ENCODE peak calls at places on chromosomes 6 and 20, in seven cellular contexts. H is AG04450; S is naive thymus-derived CD8-positive, alpha-beta T cell; Z is lung; A is heart left ventricle; K is astrocyte of the spinal cord; Q is NCI-H460. G is an unnamed sample.

GRCh38 chr6:32752580-32752979 is 10.8 kb downstream of the HLA-DQB2 start:
- DNase-seq in H (no peak), S (no peak), Z (peak), A (no peak), K (no peak), Q (no peak), G (no peak)

GRCh38 chr6:74597840-74598239 is 608.0 kb downstream of the COL12A1 start:
- DNase-seq in H (no peak), S (no peak), Z (no peak), A (no peak), K (no peak), Q (no peak), G (no peak)

GRCh38 chr6:32785781-32786533 is 22.6 kb upstream of the HLA-DQB2 start:
- DNase-seq in H (no peak), S (peak), Z (peak), A (no peak), K (peak), Q (peak), G (peak)

GRCh38 chr6:111722220-111722731 is 116.6 kb upstream of the TRAF3IP2 start:
- DNase-seq in H (peak), S (no peak), Z (no peak), A (no peak), K (peak), Q (no peak), G (no peak)

GRCh38 chr6:28542440-28543293 is 17.0 kb downstream of the GPX5 start:
- DNase-seq in H (peak), S (peak), Z (peak), A (no peak), K (peak), Q (peak), G (peak)

GRCh38 chr6:20313086-20313485 is 88.6 kb upstream of the E2F3 start:
- DNase-seq in H (no peak), S (no peak), Z (no peak), A (no peak), K (no peak), Q (no peak), G (no peak)

GRCh38 chr6:168035098-168035660 is 37.7 kb downstream of the KIF25 start:
- DNase-seq in H (peak), S (no peak), Z (peak), A (peak), K (peak), Q (peak), G (no peak)

GRCh38 chr20:1664911-1665310 is 7.3 kb upstream of the SIRPG start:
- DNase-seq in H (no peak), S (peak), Z (no peak), A (no peak), K (no peak), Q (no peak), G (peak)

GRCh38 chr6:43393597-43393996 is 24.1 kb upstream of the ZNF318 start:
- DNase-seq in H (no peak), S (no peak), Z (no peak), A (no peak), K (no peak), Q (no peak), G (no peak)

GRCh38 chr20:2150660-2151059 is 49.0 kb downstream of the STK35 start:
- DNase-seq in H (no peak), S (no peak), Z (no peak), A (no peak), K (no peak), Q (no peak), G (no peak)

GRCh38 chr20:41981746-41982145 is 363.6 kb upstream of the CHD6 start:
- DNase-seq in H (no peak), S (no peak), Z (no peak), A (no peak), K (no peak), Q (no peak), G (no peak)

GRCh38 chr6:11218827-11219826 is 13.3 kb downstream of the NEDD9 start:
- DNase-seq in H (no peak), S (no peak), Z (peak), A (peak), K (no peak), Q (peak), G (no peak)

GRCh38 chr6:21915707-21916399 is 322.3 kb downstream of the SOX4 start:
- DNase-seq in H (no peak), S (no peak), Z (no peak), A (no peak), K (no peak), Q (no peak), G (no peak)

GRCh38 chr6:29976588-29977424 is 34.5 kb downstream of the HLA-A start:
- DNase-seq in H (no peak), S (peak), Z (peak), A (peak), K (peak), Q (peak), G (peak)

GRCh38 chr6:144150673-144151009 is 324 bp downstream of the STX11 start:
- DNase-seq in H (no peak), S (peak), Z (no peak), A (no peak), K (peak), Q (no peak), G (peak)

GRCh38 chr20:45701104-45701503 is 734 bp upstream of the WFDC13 start:
- DNase-seq in H (no peak), S (no peak), Z (no peak), A (no peak), K (no peak), Q (no peak), G (no peak)

GRCh38 chr20:57161478-57162194 is 104.8 kb downstream of the BMP7 start:
- DNase-seq in H (no peak), S (no peak), Z (no peak), A (no peak), K (no peak), Q (no peak), G (no peak)

GRCh38 chr6:15456422-15456821 is 206.4 kb downstream of the DTNBP1 start:
- DNase-seq in H (no peak), S (no peak), Z (no peak), A (no peak), K (no peak), Q (no peak), G (no peak)

GRCh38 chr20:33441142-33441955 is 2.2 kb downstream of the SNTA1 start:
- DNase-seq in H (no peak), S (no peak), Z (no peak), A (peak), K (no peak), Q (no peak), G (no peak)

GRCh38 chr6:44297063-44298038 is 15.8 kb downstream of the AARS2 start:
- DNase-seq in H (no peak), S (peak), Z (no peak), A (peak), K (peak), Q (peak), G (peak)

GRCh38 chr6:119842191-119842590 is 492.6 kb upstream of the MAN1A1 start:
- DNase-seq in H (no peak), S (no peak), Z (no peak), A (no peak), K (no peak), Q (no peak), G (no peak)

GRCh38 chr20:47544240-47544639 is 42.6 kb downstream of the NCOA3 start:
- DNase-seq in H (no peak), S (no peak), Z (no peak), A (no peak), K (peak), Q (no peak), G (no peak)

G was measured in central memory CD4-positive, alpha-beta T cell.